ENCODE peak calls at places on chromosomes 5 and 9, in four cellular contexts. F, J, T and G are unnamed samples.
A peak's percentile ranks its signal among the peaks of the same experiment; 100 is the strongest.

GRCh38 chr9:27645166-27645840 is 72.0 kb upstream of the C9orf72 start:
- DNase-seq in F (no peak), J (no peak), T (no peak), G (no peak)

GRCh38 chr5:5418764-5419163 is 3.7 kb upstream of the ICE1 start:
- DNase-seq in F (no peak), J (no peak), T (no peak), G (no peak)

GRCh38 chr5:159184858-159185381 is 24.4 kb downstream of the RNF145 start:
- DNase-seq in F (peak; percentile 70), J (no peak), T (peak; percentile 40), G (peak; percentile 84)

GRCh38 chr5:163347671-163348070 is 89.7 kb upstream of the CCNG1 start:
- DNase-seq in F (peak; percentile 12), J (no peak), T (peak; percentile 76), G (no peak)

GRCh38 chr5:41415242-41415641 is 95.2 kb downstream of the PLCXD3 start:
- DNase-seq in F (no peak), J (no peak), T (no peak), G (no peak)

GRCh38 chr9:13759624-13760023 is 480.1 kb upstream of the MPDZ start:
- DNase-seq in F (no peak), J (no peak), T (no peak), G (no peak)

GRCh38 chr9:128921881-128922763 is 1.3 kb downstream of the PHYHD1 start:
- DNase-seq in F (no peak), J (no peak), T (no peak), G (no peak)

GRCh38 chr5:112800901-112801300 is 60.2 kb upstream of the SRP19 start:
- DNase-seq in F (no peak), J (no peak), T (no peak), G (no peak)

GRCh38 chr5:178209334-178210072 is 5.2 kb downstream of the HNRNPAB start:
- DNase-seq in F (no peak), J (no peak), T (no peak), G (no peak)

GRCh38 chr9:129550199-129550839 is 70.6 kb downstream of the C9orf50 start:
- DNase-seq in F (peak; percentile 40), J (no peak), T (peak; percentile 51), G (no peak)

GRCh38 chr5:25516136-25516535 is 871.4 kb upstream of the CDH10 start:
- DNase-seq in F (no peak), J (no peak), T (no peak), G (no peak)